ENCODE peak calls at places on chromosomes 4 and X, in eight cellular contexts. Q, D, A, F, N, C, H and Z are unnamed samples.

GRCh38 chrX:18873189-18873791 is 110.6 kb downstream of the PHKA2 start:
- DNase-seq in Q (peak; percentile 80), D (no peak), A (no peak), F (no peak), N (no peak), C (peak; percentile 61), H (no peak), Z (no peak)

GRCh38 chrX:13891367-13892146 is 74.7 kb upstream of the GPM6B start:
- DNase-seq in Q (peak; percentile 5), D (no peak), A (no peak), F (no peak), N (no peak), C (no peak), H (no peak), Z (no peak)

GRCh38 chr4:138707746-138708145 is 307.8 kb upstream of the NOCT start:
- DNase-seq in Q (peak; percentile 72), D (no peak), A (no peak), F (no peak), N (no peak), C (peak; percentile 64), H (no peak), Z (no peak)

GRCh38 chrX:45788941-45789348 is 588.3 kb upstream of the DIPK2B start:
- DNase-seq in Q (peak; percentile 62), D (no peak), A (no peak), F (no peak), N (peak; percentile 69), C (peak; percentile 52), H (no peak), Z (no peak)

GRCh38 chr4:2714071-2714770 is 41.9 kb downstream of the TNIP2 start:
- DNase-seq in Q (peak; percentile 84), D (no peak), A (no peak), F (no peak), N (peak; percentile 13), C (peak; percentile 71), H (no peak), Z (no peak)

GRCh38 chr4:102543030-102543505 is 41.9 kb downstream of the NFKB1 start:
- DNase-seq in Q (no peak), D (no peak), A (no peak), F (no peak), N (no peak), C (no peak), H (no peak), Z (no peak)

GRCh38 chrX:119093991-119094741 is 21.4 kb downstream of the CT47C1 start:
- DNase-seq in Q (peak; percentile 68), D (no peak), A (no peak), F (peak; percentile 37), N (no peak), C (peak; percentile 4), H (no peak), Z (no peak)

GRCh38 chr4:37666625-37667071 is 19.5 kb downstream of the RELL1 start:
- DNase-seq in Q (peak; percentile 95), D (peak; percentile 30), A (no peak), F (peak; percentile 87), N (peak; percentile 79), C (peak; percentile 95), H (no peak), Z (peak; percentile 95)

GRCh38 chr4:114980932-114981693 is 132.3 kb downstream of the NDST4 start:
- DNase-seq in Q (peak; percentile 88), D (no peak), A (no peak), F (no peak), N (no peak), C (no peak), H (no peak), Z (no peak)

GRCh38 chr4:37795796-37796195 is 30.7 kb upstream of the PGM2 start:
- DNase-seq in Q (no peak), D (no peak), A (no peak), F (no peak), N (no peak), C (no peak), H (no peak), Z (no peak)

GRCh38 chrX:48785525-48786214 is 720 bp upstream of the GATA1 start:
- DNase-seq in Q (no peak), D (no peak), A (no peak), F (no peak), N (no peak), C (no peak), H (no peak), Z (no peak)

GRCh38 chr4:15001248-15001824 is 945 bp upstream of the CPEB2 start:
- DNase-seq in Q (peak; percentile 95), D (peak; percentile 42), A (no peak), F (peak; percentile 79), N (peak; percentile 65), C (peak; percentile 91), H (peak; percentile 47), Z (peak; percentile 70)

GRCh38 chr4:53309321-53310020 is 56.4 kb downstream of the SCFD2 start:
- DNase-seq in Q (peak; percentile 61), D (no peak), A (no peak), F (no peak), N (no peak), C (no peak), H (no peak), Z (no peak)

GRCh38 chrX:31314921-31315320 is 243.1 kb upstream of the FTHL17 start:
- DNase-seq in Q (no peak), D (no peak), A (no peak), F (no peak), N (peak; percentile 23), C (peak; percentile 52), H (no peak), Z (no peak)

GRCh38 chr4:8849266-8850073 is 22.2 kb downstream of the HMX1 start:
- DNase-seq in Q (no peak), D (no peak), A (no peak), F (no peak), N (no peak), C (no peak), H (no peak), Z (no peak)

GRCh38 chr4:1683371-1683902 is 676 bp downstream of the FAM53A start:
- DNase-seq in Q (peak; percentile 91), D (no peak), A (no peak), F (peak; percentile 13), N (peak; percentile 55), C (peak; percentile 88), H (peak; percentile 18), Z (peak; percentile 7)

GRCh38 chr4:56684320-56684719 is 3.2 kb upstream of the HOPX start:
- DNase-seq in Q (peak; percentile 12), D (no peak), A (no peak), F (no peak), N (no peak), C (peak; percentile 37), H (no peak), Z (no peak)

GRCh38 chrX:24372021-24372763 is 11.8 kb downstream of the SUPT20HL1 start:
- DNase-seq in Q (no peak), D (no peak), A (no peak), F (no peak), N (peak; percentile 22), C (no peak), H (peak; percentile 4), Z (no peak)

GRCh38 chrX:134798472-134798871 is 140.2 kb upstream of the PLAC1 start:
- DNase-seq in Q (no peak), D (no peak), A (no peak), F (no peak), N (no peak), C (no peak), H (no peak), Z (no peak)

GRCh38 chr4:40206421-40206820 is 9.6 kb downstream of the RHOH start:
- DNase-seq in Q (no peak), D (no peak), A (no peak), F (no peak), N (no peak), C (no peak), H (no peak), Z (no peak)

GRCh38 chr4:40202474-40202873 is 5.6 kb downstream of the RHOH start:
- DNase-seq in Q (no peak), D (no peak), A (no peak), F (no peak), N (no peak), C (no peak), H (no peak), Z (no peak)

GRCh38 chr4:40204507-40205258 is 7.9 kb downstream of the RHOH start:
- DNase-seq in Q (no peak), D (no peak), A (no peak), F (no peak), N (no peak), C (no peak), H (no peak), Z (no peak)

GRCh38 chr4:40201898-40202297 is 5.1 kb downstream of the RHOH start:
- DNase-seq in Q (no peak), D (no peak), A (no peak), F (no peak), N (no peak), C (no peak), H (no peak), Z (no peak)

GRCh38 chr4:40205259-40206198 is 8.7 kb downstream of the RHOH start:
- DNase-seq in Q (no peak), D (peak; percentile 42), A (no peak), F (no peak), N (peak; percentile 24), C (no peak), H (no peak), Z (no peak)
- H3K4me2 ChIP-seq in Q (no peak overlapping the region), D (peak overlapping the region; percentile 74), A (no peak overlapping the region), F (no peak overlapping the region), N (no peak overlapping the region), C (no peak overlapping the region), H (no peak overlapping the region), Z (no peak overlapping the region)

GRCh38 chrX:110219920-110220319 is 98.0 kb downstream of the AMMECR1 start:
- DNase-seq in Q (peak; percentile 73), D (no peak), A (no peak), F (peak; percentile 58), N (peak; percentile 3), C (peak; percentile 69), H (no peak), Z (peak; percentile 60)
- H3K4me2 ChIP-seq in Q (peak overlapping the region; percentile 64), D (no peak overlapping the region), A (no peak overlapping the region), F (peak overlapping the region; percentile 88), N (no peak overlapping the region), C (no peak overlapping the region), H (no peak overlapping the region), Z (peak overlapping the region; percentile 5)

GRCh38 chr4:126853715-126854114 is 779.0 kb upstream of the INTU start:
- DNase-seq in Q (no peak), D (no peak), A (no peak), F (no peak), N (no peak), C (no peak), H (no peak), Z (no peak)

GRCh38 chr4:126851391-126851790 is 781.4 kb upstream of the INTU start:
- DNase-seq in Q (peak; percentile 31), D (no peak), A (no peak), F (no peak), N (no peak), C (peak; percentile 17), H (no peak), Z (no peak)

GRCh38 chr4:126850286-126850685 is 782.5 kb upstream of the INTU start:
- DNase-seq in Q (peak; percentile 93), D (no peak), A (no peak), F (peak; percentile 85), N (peak; percentile 92), C (peak; percentile 99), H (no peak), Z (peak; percentile 93)
- H3K4me2 ChIP-seq in Q (peak overlapping the region; percentile 33), D (no peak overlapping the region), A (no peak overlapping the region), F (peak overlapping the region; percentile 37), N (no peak overlapping the region), C (peak overlapping the region; percentile 8), H (no peak overlapping the region), Z (peak overlapping the region; percentile 27)

DNA sequence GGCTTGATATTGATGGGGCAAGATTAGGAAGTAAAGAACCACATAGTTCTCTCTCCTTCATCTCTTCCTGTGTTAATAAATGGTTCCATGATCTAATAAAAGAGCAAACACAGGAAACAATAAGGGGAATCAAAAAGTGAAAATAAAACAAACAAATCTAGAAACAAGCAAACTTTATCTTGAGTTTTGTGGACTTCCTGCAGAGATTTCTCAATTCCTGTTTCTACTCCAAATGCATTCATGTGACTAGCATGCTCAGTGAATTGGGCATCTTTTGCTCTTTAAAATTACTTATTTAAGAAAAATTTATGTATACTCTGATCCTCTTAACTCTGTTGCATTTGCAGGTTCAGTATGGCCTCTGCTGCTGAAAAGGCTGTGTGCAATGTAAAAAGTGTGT is 682.0 kb downstream of the KCTD8 start:
- DNase-seq in Q (no peak), D (no peak), A (no peak), F (no peak), N (no peak), C (no peak), H (no peak), Z (no peak)
- H3K4me2 ChIP-seq in Q (no peak overlapping the region), D (no peak overlapping the region), A (no peak overlapping the region), F (no peak overlapping the region), N (no peak overlapping the region), C (no peak overlapping the region), H (no peak overlapping the region), Z (no peak overlapping the region)